ENCODE peak calls at places on chromosomes 5 and 9, in four cellular contexts. Z is upper lobe of left lung, R is AG10803, W is fibroblast of the aortic adventitia. Y is an unnamed sample.

GRCh38 chr5:153572393-153572930 is 82.0 kb downstream of the GRIA1 start:
- DNase-seq in W (no peak), Z (no peak), R (no peak), Y (no peak)

GRCh38 chr9:99184073-99184426 is 37.7 kb downstream of the ALG2 start:
- DNase-seq in Z (no peak), W (no peak), R (no peak), Y (no peak)

GRCh38 chr5:2375796-2376195 is 375.7 kb downstream of the IRX2 start:
- DNase-seq in R (no peak), W (no peak), Z (no peak), Y (no peak)

GRCh38 chr5:14141764-14142163 is 1.4 kb upstream of the TRIO start:
- DNase-seq in W (no peak), R (no peak), Z (no peak), Y (no peak)

GRCh38 chr5:92559743-92560142 is 1021.3 kb downstream of the NR2F1-AS1 start:
- DNase-seq in R (peak), W (peak), Z (no peak), Y (peak)

GRCh38 chr5:9198399-9198798 is 347.5 kb downstream of the SEMA5A start:
- DNase-seq in W (peak), R (peak), Z (no peak), Y (peak)

GRCh38 chr9:20618361-20618799 is 3.9 kb downstream of the MLLT3 start:
- DNase-seq in R (peak), Z (peak), W (peak), Y (peak)

GRCh38 chr9:137032893-137033292 is 1.0 kb upstream of the FUT7 start:
- DNase-seq in Z (peak), R (no peak), W (no peak), Y (no peak)

GRCh38 chr9:134534661-134535080 is 106.9 kb upstream of the COL5A1 start:
- DNase-seq in R (no peak), W (no peak), Z (no peak), Y (no peak)

GRCh38 chr9:104074876-104075275 is 19.2 kb upstream of the SMC2 start:
- DNase-seq in W (peak), R (peak), Z (no peak), Y (peak)

GRCh38 chr9:15160673-15161072 is 146.3 kb downstream of the TTC39B start:
- DNase-seq in W (no peak), R (no peak), Z (no peak), Y (peak)

GRCh38 chr9:95055851-95056551 is 261.5 kb downstream of the FANCC start:
- DNase-seq in R (peak), Z (no peak), W (peak), Y (peak)

GRCh38 chr5:170495796-170496195 is 8.0 kb upstream of the KCNIP1 start:
- DNase-seq in R (no peak), W (no peak), Z (no peak), Y (no peak)

GRCh38 chr5:61675015-61675692 is 343.1 kb downstream of the ZSWIM6 start:
- DNase-seq in Z (no peak), W (no peak), R (no peak), Y (no peak)
- TF ChIP-seq CTCF in Z (no peak), W (no peak), R (peak), Y (no peak)

GRCh38 chr5:176620333-176620981 is 9.9 kb downstream of the SNCB start:
- DNase-seq in Z (no peak), R (peak), W (no peak), Y (peak)

GRCh38 chr5:176621661-176622079 is 8.7 kb downstream of the SNCB start:
- DNase-seq in Z (no peak), R (no peak), W (peak), Y (no peak)

GRCh38 chr5:176619569-176620332 is 9.8 kb upstream of the GPRIN1 start:
- DNase-seq in W (no peak), Z (no peak), R (no peak), Y (no peak)

GRCh38 chr5:176618783-176619182 is 8.8 kb upstream of the GPRIN1 start:
- DNase-seq in Z (no peak), W (no peak), R (no peak), Y (no peak)

GRCh38 chr5:176619203-176619568 is 9.2 kb upstream of the GPRIN1 start:
- DNase-seq in Z (peak), W (peak), R (peak), Y (peak)
- H3K4me3 ChIP-seq in Z (no peak), W (peak), R (peak), Y (no peak)

DNA sequence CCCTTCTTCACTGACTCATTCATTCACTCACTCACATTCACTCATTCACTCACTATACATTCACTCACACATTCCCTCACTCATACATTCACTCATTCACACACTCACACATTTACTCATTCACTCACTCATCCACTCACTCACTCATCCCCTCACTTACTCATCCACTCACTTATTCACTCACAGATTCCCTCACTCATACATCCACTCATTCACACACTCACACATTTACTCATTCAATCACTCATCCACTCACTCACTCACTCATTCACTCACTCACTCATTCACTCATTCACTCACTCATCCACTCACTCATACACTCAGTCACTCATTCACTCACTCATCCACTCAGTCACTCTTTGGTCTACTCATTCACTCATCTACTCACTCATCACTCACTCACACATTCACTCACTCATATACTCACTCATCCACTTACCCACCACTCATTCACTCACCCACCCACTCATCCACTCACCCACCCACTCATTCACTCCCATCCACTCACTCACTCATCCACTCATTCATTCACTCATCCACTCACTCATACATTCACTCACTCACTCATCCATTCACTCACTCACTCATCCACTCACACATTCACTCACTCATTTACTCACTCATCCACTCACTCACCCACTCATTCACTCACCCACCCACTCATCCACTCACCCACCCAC is 27.2 kb downstream of the WNK2 start:
- DNase-seq in R (no peak), W (no peak), Z (no peak), Y (no peak)
- TF ChIP-seq CTCF in R (no peak), W (no peak), Z (no peak), Y (no peak)

DNA sequence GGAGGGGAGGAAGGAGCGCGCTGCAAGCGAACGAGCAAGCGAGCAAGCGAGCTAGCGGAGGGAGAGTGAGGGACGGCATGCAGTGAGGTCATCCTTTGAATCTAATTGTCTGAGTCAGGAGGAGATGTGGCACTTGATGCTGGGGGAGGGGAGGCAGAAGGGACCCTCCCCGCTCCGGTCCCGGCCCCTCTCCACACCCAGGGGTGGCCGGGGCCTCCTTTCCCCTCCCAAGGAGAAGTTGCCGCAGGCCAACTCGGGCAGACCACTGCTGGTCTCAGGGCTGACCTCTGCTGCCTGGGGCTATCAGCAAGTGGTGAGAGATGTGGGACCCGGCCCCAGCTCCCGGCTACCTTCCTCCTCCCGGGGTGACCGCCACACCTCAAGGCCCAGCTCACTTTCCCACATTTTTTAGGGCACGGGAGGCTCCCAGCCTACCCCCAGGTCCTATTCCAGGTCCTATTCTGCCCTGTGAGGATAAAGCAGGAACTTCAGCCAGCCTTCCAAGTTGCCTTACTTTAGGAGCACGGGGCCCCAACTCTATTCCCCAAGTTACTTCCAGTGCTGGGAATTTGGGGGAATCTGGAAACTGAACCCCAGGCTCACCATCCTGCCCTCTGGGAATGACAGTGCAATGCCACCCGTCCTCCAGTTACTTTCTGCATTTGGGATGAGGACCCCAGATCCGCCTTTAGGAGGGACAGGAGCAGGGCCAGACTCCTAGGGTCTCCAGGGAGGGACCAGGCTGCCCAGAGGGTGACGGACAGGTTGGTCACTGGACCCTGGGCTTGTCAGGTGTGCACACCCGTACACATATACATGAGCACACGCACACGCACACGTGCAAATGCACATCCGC is 11.1 kb downstream of the CNTFR start:
- DNase-seq in R (peak), Z (no peak), W (peak), Y (peak)
- H3K4me3 ChIP-seq in R (no peak), Z (peak), W (no peak), Y (no peak)

Y was measured in fibroblast of mammary gland.